ENCODE peak calls at places on chromosomes 12 and 14, in six cellular contexts. One of them, this sample, is unnamed.

GRCh38 chr14:52115286-52115685 is 46.4 kb upstream of the NID2 start:
- DNase-seq in H54: no peak
- DNase-seq in NCI-H1694 treated with DMSO at 0.1 percent for 48 hours: no peak
- DNase-seq in hepatic stellate cell: no peak
- DNase-seq in GM18507: no peak
- DNase-seq in dermis blood vessel endothelial cell: no peak
- DNase-seq in this sample: no peak

GRCh38 chr14:102377696-102378095 is 15.0 kb downstream of the TECPR2 start:
- DNase-seq in NCI-H1694 treated with DMSO at 0.1 percent for 48 hours: no peak
- DNase-seq in hepatic stellate cell: no peak
- DNase-seq in H54: no peak
- DNase-seq in GM18507: no peak
- DNase-seq in dermis blood vessel endothelial cell: no peak
- DNase-seq in this sample: no peak

GRCh38 chr12:29286081-29286800 is 94.7 kb downstream of the ERGIC2 start:
- DNase-seq in GM18507: no peak
- DNase-seq in NCI-H1694 treated with DMSO at 0.1 percent for 48 hours: no peak
- DNase-seq in hepatic stellate cell: no peak
- DNase-seq in H54: no peak
- DNase-seq in dermis blood vessel endothelial cell: peak
- DNase-seq in this sample: no peak

GRCh38 chr14:53953828-53954550 is 2.6 kb downstream of the BMP4 start:
- DNase-seq in GM18507: no peak
- DNase-seq in H54: peak
- DNase-seq in hepatic stellate cell: peak
- DNase-seq in NCI-H1694 treated with DMSO at 0.1 percent for 48 hours: peak
- DNase-seq in dermis blood vessel endothelial cell: peak
- DNase-seq in this sample: no peak

GRCh38 chr12:61554268-61555008 is 705.8 kb upstream of the USP15 start:
- DNase-seq in H54: no peak
- DNase-seq in dermis blood vessel endothelial cell: no peak
- DNase-seq in GM18507: no peak
- DNase-seq in NCI-H1694 treated with DMSO at 0.1 percent for 48 hours: no peak
- DNase-seq in hepatic stellate cell: no peak
- DNase-seq in this sample: no peak

GRCh38 chr14:102474934-102475333 is 34.6 kb downstream of the ANKRD9 start:
- DNase-seq in GM18507: no peak
- DNase-seq in hepatic stellate cell: no peak
- DNase-seq in dermis blood vessel endothelial cell: no peak
- DNase-seq in H54: no peak
- DNase-seq in NCI-H1694 treated with DMSO at 0.1 percent for 48 hours: peak
- DNase-seq in this sample: no peak

GRCh38 chr14:55448146-55448614 is 7.8 kb upstream of the TBPL2 start:
- DNase-seq in dermis blood vessel endothelial cell: peak
- DNase-seq in NCI-H1694 treated with DMSO at 0.1 percent for 48 hours: no peak
- DNase-seq in hepatic stellate cell: peak
- DNase-seq in H54: peak
- DNase-seq in GM18507: no peak
- DNase-seq in this sample: peak

GRCh38 chr14:61119006-61119405 is 138.0 kb downstream of the SLC38A6 start:
- DNase-seq in dermis blood vessel endothelial cell: no peak
- DNase-seq in H54: no peak
- DNase-seq in GM18507: no peak
- DNase-seq in NCI-H1694 treated with DMSO at 0.1 percent for 48 hours: no peak
- DNase-seq in hepatic stellate cell: no peak
- DNase-seq in this sample: no peak